ENCODE peak calls at places on chromosomes 1 and 21, in seven cellular contexts. One of them, this sample, is unnamed. For H3K4me1, the result is how much of the 10 kb centered on the place peaks cover.

GRCh38 chr1:111505641-111506119 is 2.2 kb upstream of the ADORA3 start:
- DNase-seq in transverse colon: peak
- DNase-seq in Panc1: no peak
- DNase-seq in HepG2: no peak
- DNase-seq in SK-N-SH: no peak
- DNase-seq in K562: no peak
- DNase-seq in GM23338: no peak
- DNase-seq in this sample: no peak

GRCh38 chr1:236066828-236067386 is 2.0 kb upstream of the NID1 start:
- DNase-seq in Panc1: no peak
- DNase-seq in GM23338: peak
- DNase-seq in K562: no peak
- DNase-seq in SK-N-SH: no peak
- DNase-seq in HepG2: no peak
- DNase-seq in transverse colon: peak
- DNase-seq in this sample: peak

GRCh38 chr21:46120301-46121285 is 22.7 kb downstream of the COL6A2 start:
- DNase-seq in K562: no peak
- DNase-seq in transverse colon: no peak
- DNase-seq in HepG2: no peak
- DNase-seq in Panc1: no peak
- DNase-seq in SK-N-SH: peak
- DNase-seq in GM23338: no peak
- DNase-seq in this sample: no peak

GRCh38 chr1:112460672-112461071 is 48.1 kb upstream of the WNT2B start:
- DNase-seq in Panc1: no peak
- DNase-seq in SK-N-SH: no peak
- DNase-seq in transverse colon: no peak
- DNase-seq in HepG2: peak
- DNase-seq in GM23338: no peak
- DNase-seq in K562: no peak
- DNase-seq in this sample: no peak

GRCh38 chr1:163120372-163120771 is 51.2 kb downstream of the RGS4 start:
- DNase-seq in transverse colon: no peak
- DNase-seq in K562: no peak
- DNase-seq in SK-N-SH: no peak
- DNase-seq in GM23338: no peak
- DNase-seq in Panc1: no peak
- DNase-seq in HepG2: no peak
- DNase-seq in this sample: no peak

GRCh38 chr1:77605246-77606026 is 77.0 kb downstream of the ZZZ3 start:
- DNase-seq in GM23338: no peak
- DNase-seq in transverse colon: peak
- DNase-seq in Panc1: no peak
- DNase-seq in K562: peak
- DNase-seq in SK-N-SH: no peak
- DNase-seq in HepG2: no peak
- DNase-seq in this sample: peak

GRCh38 chr21:44552681-44553080 is 1.4 kb upstream of the KRTAP10-2 start:
- DNase-seq in GM23338: no peak
- DNase-seq in transverse colon: no peak
- DNase-seq in Panc1: no peak
- DNase-seq in HepG2: no peak
- DNase-seq in SK-N-SH: no peak
- DNase-seq in K562: no peak
- DNase-seq in this sample: no peak

GRCh38 chr1:243924188-243924587 is 74.1 kb upstream of the AKT3 start:
- DNase-seq in SK-N-SH: no peak
- DNase-seq in Panc1: no peak
- DNase-seq in transverse colon: no peak
- DNase-seq in GM23338: no peak
- DNase-seq in HepG2: no peak
- DNase-seq in K562: no peak
- DNase-seq in this sample: no peak

GRCh38 chr1:82494117-82494516 is 693.4 kb downstream of the ADGRL2 start:
- DNase-seq in transverse colon: no peak
- DNase-seq in HepG2: no peak
- DNase-seq in SK-N-SH: no peak
- DNase-seq in Panc1: no peak
- DNase-seq in K562: no peak
- DNase-seq in GM23338: no peak
- DNase-seq in this sample: no peak

GRCh38 chr1:206821493-206821892 is 43.9 kb upstream of the IL20 start:
- DNase-seq in transverse colon: no peak
- DNase-seq in SK-N-SH: no peak
- DNase-seq in K562: no peak
- DNase-seq in Panc1: no peak
- DNase-seq in GM23338: no peak
- DNase-seq in HepG2: no peak
- DNase-seq in this sample: no peak
- TF ChIP-seq POLR2AphosphoS5 in transverse colon: no peak
- TF ChIP-seq POLR2AphosphoS5 in SK-N-SH: no peak
- TF ChIP-seq POLR2AphosphoS5 in K562: no peak
- TF ChIP-seq POLR2AphosphoS5 in Panc1: no peak
- TF ChIP-seq POLR2AphosphoS5 in GM23338: no peak
- TF ChIP-seq POLR2AphosphoS5 in HepG2: no peak
- TF ChIP-seq POLR2AphosphoS5 in this sample: no peak

DNA sequence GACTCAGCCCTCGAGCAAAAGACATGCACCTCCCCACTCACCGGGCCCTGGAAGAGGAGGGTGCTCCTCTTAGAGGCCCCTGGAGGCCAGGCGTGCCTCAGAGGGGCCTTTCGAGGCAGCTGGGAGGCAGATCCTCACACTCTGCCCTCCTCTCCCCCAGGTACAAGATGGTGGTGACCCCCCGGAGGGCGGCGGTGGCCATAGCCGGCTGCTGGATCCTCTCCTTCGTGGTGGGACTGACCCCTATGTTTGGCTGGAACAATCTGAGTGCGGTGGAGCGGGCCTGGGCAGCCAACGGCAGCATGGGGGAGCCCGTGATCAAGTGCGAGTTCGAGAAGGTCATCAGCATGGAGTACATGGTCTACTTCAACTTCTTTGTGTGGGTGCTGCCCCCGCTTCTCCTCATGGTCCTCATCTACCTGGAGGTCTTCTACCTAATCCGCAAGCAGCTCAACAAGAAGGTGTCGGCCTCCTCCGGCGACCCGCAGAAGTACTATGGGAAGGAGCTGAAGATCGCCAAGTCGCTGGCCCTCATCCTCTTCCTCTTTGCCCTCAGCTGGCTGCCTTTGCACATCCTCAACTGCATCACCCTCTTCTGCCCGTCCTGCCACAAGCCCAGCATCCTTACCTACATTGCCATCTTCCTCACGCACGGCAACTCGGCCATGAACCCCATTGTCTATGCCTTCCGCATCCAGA is 10.4 kb downstream of the MYBPH start:
- DNase-seq in K562: no peak
- DNase-seq in HepG2: no peak
- DNase-seq in GM23338: no peak
- DNase-seq in transverse colon: no peak
- DNase-seq in SK-N-SH: no peak
- DNase-seq in Panc1: no peak
- DNase-seq in this sample: no peak
- H3K4me1 ChIP-seq in K562: under half
- H3K4me1 ChIP-seq in HepG2: under half
- H3K4me1 ChIP-seq in GM23338: under half
- H3K4me1 ChIP-seq in transverse colon: under half
- H3K4me1 ChIP-seq in SK-N-SH: under half
- H3K4me1 ChIP-seq in Panc1: under half
- H3K4me1 ChIP-seq in this sample: under half

DNA sequence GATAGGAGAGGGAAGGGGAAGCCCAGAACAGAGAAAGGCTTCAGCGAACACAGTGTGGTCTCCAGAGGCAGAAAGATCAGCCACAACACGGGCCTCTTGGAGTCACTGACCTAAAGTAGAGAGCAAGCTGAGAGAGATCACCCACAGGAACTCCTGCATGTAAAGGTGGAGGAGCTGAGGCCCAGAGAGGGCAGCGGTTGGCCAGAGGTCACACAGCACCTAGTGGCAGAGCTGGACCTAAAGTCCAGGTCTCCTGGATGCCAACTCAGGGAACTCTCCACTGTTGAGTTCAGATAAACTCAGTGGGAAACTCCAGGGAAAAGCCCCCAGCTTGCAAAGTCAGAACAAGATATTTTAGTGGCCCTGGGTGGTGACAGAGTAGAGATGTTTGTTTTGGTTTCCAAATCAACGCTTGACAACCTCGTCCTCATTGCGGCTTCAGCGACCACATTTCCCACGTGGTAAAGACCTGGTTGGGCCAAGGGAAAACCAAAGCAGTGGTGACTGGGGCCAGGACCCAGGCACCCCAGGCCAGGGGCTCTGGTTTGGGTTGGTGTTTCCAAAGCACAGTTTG is 4.6 kb downstream of the IFFO2 start:
- DNase-seq in Panc1: no peak
- DNase-seq in GM23338: no peak
- DNase-seq in K562: no peak
- DNase-seq in SK-N-SH: no peak
- DNase-seq in HepG2: no peak
- DNase-seq in transverse colon: peak
- DNase-seq in this sample: peak
- TF ChIP-seq POLR2AphosphoS5 in Panc1: no peak
- TF ChIP-seq POLR2AphosphoS5 in GM23338: no peak
- TF ChIP-seq POLR2AphosphoS5 in K562: no peak
- TF ChIP-seq POLR2AphosphoS5 in SK-N-SH: no peak
- TF ChIP-seq POLR2AphosphoS5 in HepG2: no peak
- TF ChIP-seq POLR2AphosphoS5 in transverse colon: no peak
- TF ChIP-seq POLR2AphosphoS5 in this sample: no peak

GRCh38 chr1:225425211-225425786 is 2.5 kb downstream of the LBR start:
- DNase-seq in SK-N-SH: no peak
- DNase-seq in K562: no peak
- DNase-seq in HepG2: no peak
- DNase-seq in Panc1: no peak
- DNase-seq in transverse colon: no peak
- DNase-seq in GM23338: no peak
- DNase-seq in this sample: no peak
- H3K4me1 ChIP-seq in SK-N-SH: under half
- H3K4me1 ChIP-seq in K562: under half
- H3K4me1 ChIP-seq in HepG2: half or more
- H3K4me1 ChIP-seq in Panc1: under half
- H3K4me1 ChIP-seq in transverse colon: under half
- H3K4me1 ChIP-seq in GM23338: under half
- H3K4me1 ChIP-seq in this sample: half or more

This sample was measured in stomach.